ENCODE peak calls at places on chromosome 20, in five cellular contexts. M is neural crest cell, Y is Panc1, I is HTR-8/SVneo, X is globus pallidus. E is an unnamed sample.

GRCh38 chr20:18288748-18289705 is 700 bp downstream of the ZNF133 start:
- DNase-seq in M (no peak), Y (no peak), I (peak; percentile 18), X (no peak), E (no peak)

GRCh38 chr20:4896971-4897497 is 104.3 kb downstream of the SLC23A2 start:
- DNase-seq in M (no peak), Y (no peak), I (no peak), X (no peak), E (no peak)

GRCh38 chr20:61979701-61980635 is 85.7 kb downstream of the TAF4 start:
- DNase-seq in M (no peak), Y (no peak), I (no peak), X (no peak), E (no peak)

GRCh38 chr20:58603656-58604184 is 47.4 kb upstream of the STX16 start:
- DNase-seq in M (no peak), Y (no peak), I (no peak), X (no peak), E (no peak)

GRCh38 chr20:36924167-36925045 is 27.1 kb downstream of the SAMHD1 start:
- DNase-seq in M (no peak), Y (no peak), I (no peak), X (no peak), E (no peak)

GRCh38 chr20:47468290-47469050 is 33.2 kb upstream of the NCOA3 start:
- DNase-seq in M (no peak), Y (no peak), I (no peak), X (no peak), E (no peak)

GRCh38 chr20:63850689-63851547 is 10.4 kb upstream of the ABHD16B start:
- DNase-seq in M (no peak), Y (no peak), I (no peak), X (no peak), E (no peak)

GRCh38 chr20:18057994-18058349 is 256 bp upstream of the OVOL2 start:
- DNase-seq in M (no peak), Y (no peak), I (no peak), X (no peak), E (no peak)

GRCh38 chr20:14807224-14807623 is 469.8 kb upstream of the FLRT3 start:
- DNase-seq in M (no peak), Y (no peak), I (no peak), X (no peak), E (no peak)

GRCh38 chr20:56202493-56203077 is 45.9 kb upstream of the MC3R start:
- DNase-seq in M (no peak), Y (no peak), I (peak; percentile 62), X (no peak), E (no peak)

GRCh38 chr20:32582659-32583580 is 2.2 kb downstream of the NOL4L start:
- DNase-seq in M (peak; percentile 65), Y (no peak), I (no peak), X (peak; percentile 43), E (no peak)

GRCh38 chr20:53934421-53935352 is 135.7 kb downstream of the BCAS1 start:
- DNase-seq in M (no peak), Y (no peak), I (peak; percentile 86), X (no peak), E (no peak)

GRCh38 chr20:50848341-50848808 is 53.5 kb downstream of the BCAS4 start:
- DNase-seq in M (no peak), Y (no peak), I (no peak), X (peak; percentile 20), E (peak; percentile 84)

GRCh38 chr20:24785141-24785924 is 163.7 kb upstream of the CST7 start:
- DNase-seq in M (no peak), Y (no peak), I (peak; percentile 29), X (no peak), E (peak; percentile 66)

GRCh38 chr20:4812641-4813075 is 90.9 kb downstream of the PRND start:
- DNase-seq in M (no peak), Y (no peak), I (no peak), X (no peak), E (no peak)

GRCh38 chr20:20712004-20712473 is 405 bp downstream of the RALGAPA2 start:
- DNase-seq in M (peak; percentile 23), Y (no peak), I (peak; percentile 5), X (peak; percentile 15), E (no peak)

GRCh38 chr20:7516631-7517051 is 423.6 kb downstream of the HAO1 start:
- DNase-seq in M (no peak), Y (no peak), I (no peak), X (no peak), E (no peak)

GRCh38 chr20:4956200-4956810 is 45.0 kb downstream of the SLC23A2 start:
- DNase-seq in M (no peak), Y (peak; percentile 45), I (peak; percentile 69), X (peak; percentile 77), E (no peak)

GRCh38 chr20:48659888-48660287 is 167.9 kb downstream of the PREX1 start:
- DNase-seq in M (no peak), Y (no peak), I (no peak), X (no peak), E (no peak)

GRCh38 chr20:20796766-20797415 is 84.4 kb upstream of the RALGAPA2 start:
- DNase-seq in M (no peak), Y (no peak), I (no peak), X (no peak), E (no peak)

GRCh38 chr20:15976047-15976731 is 597.1 kb downstream of the KIF16B start:
- DNase-seq in M (no peak), Y (no peak), I (no peak), X (no peak), E (no peak)

GRCh38 chr20:63130654-63131577 is 85.0 kb downstream of the YTHDF1 start:
- DNase-seq in M (no peak), Y (no peak), I (no peak), X (no peak), E (no peak)

GRCh38 chr20:36676701-36677421 is 30.9 kb upstream of the SLA2 start:
- DNase-seq in M (peak; percentile 79), Y (no peak), I (no peak), X (no peak), E (no peak)

GRCh38 chr20:63626424-63627128 is at the start of gene GMEB2:
- DNase-seq in M (no peak), Y (no peak), I (peak; percentile 95), X (peak; percentile 80), E (no peak)

GRCh38 chr20:2290486-2290885 is 5.3 kb upstream of the TGM3 start:
- DNase-seq in M (no peak), Y (no peak), I (no peak), X (no peak), E (no peak)

GRCh38 chr20:2133318-2134183 is 31.9 kb downstream of the STK35 start:
- DNase-seq in M (no peak), Y (no peak), I (no peak), X (no peak), E (peak; percentile 72)

GRCh38 chr20:58880994-58881752 is 28.7 kb downstream of the GNAS start:
- DNase-seq in M (no peak), Y (no peak), I (no peak), X (no peak), E (no peak)

GRCh38 chr20:38726849-38727601 is 2.7 kb downstream of the SLC32A1 start:
- DNase-seq in M (peak; percentile 83), Y (no peak), I (no peak), X (no peak), E (no peak)

GRCh38 chr20:20643925-20644324 is 68.5 kb downstream of the RALGAPA2 start:
- DNase-seq in M (no peak), Y (no peak), I (no peak), X (no peak), E (no peak)

GRCh38 chr20:35318502-35319157 is 26.4 kb upstream of the FAM83C start:
- DNase-seq in M (no peak), Y (peak; percentile 99), I (peak; percentile 77), X (no peak), E (peak; percentile 71)

GRCh38 chr20:54407446-54407845 is 67.9 kb upstream of the DOK5 start:
- DNase-seq in M (no peak), Y (no peak), I (no peak), X (no peak), E (no peak)

GRCh38 chr20:45467861-45468260 is 1.7 kb upstream of the WFDC2 start:
- DNase-seq in M (no peak), Y (no peak), I (no peak), X (peak; percentile 61), E (no peak)

GRCh38 chr20:57671662-57672061 is 38.2 kb downstream of the PMEPA1 start:
- DNase-seq in M (no peak), Y (no peak), I (peak; percentile 57), X (no peak), E (no peak)

GRCh38 chr20:51609251-51609650 is 66.7 kb upstream of the NFATC2 start:
- DNase-seq in M (no peak), Y (no peak), I (no peak), X (no peak), E (no peak)

GRCh38 chr20:1950836-1951235 is 43.0 kb downstream of the PDYN start:
- DNase-seq in M (no peak), Y (no peak), I (no peak), X (no peak), E (no peak)

E was measured in retinal pigment epithelial cell.